ENCODE peak calls at places on chromosomes 16 and 17, in nine cellular contexts. F is heart right ventricle, P is ascending aorta, Y is endothelial cell of umbilical vein, W is uterus, C is endodermal cell, V is GM23338, D is GM23248, M is astrocyte. N is an unnamed sample.
A peak's percentile ranks its signal among the peaks of the same experiment; 100 is the strongest.

GRCh38 chr17:77882040-77882439 is 76.5 kb upstream of the TNRC6C start:
- DNase-seq in F (no peak), P (no peak), Y (no peak), W (no peak), C (no peak), V (no peak), D (no peak), M (no peak), N (no peak)

GRCh38 chr17:82283208-82283749 is 9.8 kb upstream of the CSNK1D start:
- DNase-seq in F (no peak), P (no peak), Y (no peak), W (peak; percentile 50), C (no peak), V (no peak), D (peak; percentile 84), M (peak; percentile 71), N (no peak)

GRCh38 chr17:56913000-56913866 is 616 bp downstream of the TRIM25 start:
- DNase-seq in F (no peak), P (no peak), Y (peak; percentile 21), W (no peak), C (peak; percentile 91), V (peak; percentile 76), D (peak; percentile 58), M (no peak), N (no peak)

GRCh38 chr17:80887639-80888175 is 103.9 kb upstream of the CHMP6 start:
- DNase-seq in F (no peak), P (no peak), Y (no peak), W (no peak), C (no peak), V (no peak), D (no peak), M (no peak), N (no peak)

GRCh38 chr16:81668243-81669097 is 110.6 kb upstream of the PLCG2 start:
- DNase-seq in F (no peak), P (no peak), Y (no peak), W (no peak), C (no peak), V (no peak), D (peak; percentile 9), M (no peak), N (no peak)

GRCh38 chr16:1812732-1813163 is 13.9 kb downstream of the HAGH start:
- DNase-seq in F (peak; percentile 62), P (no peak), Y (peak; percentile 39), W (no peak), C (peak; percentile 85), V (peak; percentile 78), D (peak; percentile 80), M (peak; percentile 57), N (peak; percentile 73)

GRCh38 chr17:56222255-56222654 is 69.0 kb downstream of the ANKFN1 start:
- DNase-seq in F (no peak), P (no peak), Y (no peak), W (no peak), C (no peak), V (no peak), D (peak; percentile 23), M (peak; percentile 10), N (no peak)

GRCh38 chr17:32495347-32496253 is 8.8 kb downstream of the CDK5R1 start:
- DNase-seq in F (peak; percentile 47), P (no peak), Y (peak; percentile 53), W (no peak), C (no peak), V (no peak), D (peak; percentile 64), M (peak; percentile 45), N (no peak)

GRCh38 chr16:12087901-12088364 is 111.4 kb downstream of the SNX29 start:
- DNase-seq in F (peak; percentile 29), P (peak; percentile 55), Y (no peak), W (no peak), C (no peak), V (no peak), D (no peak), M (no peak), N (no peak)

GRCh38 chr16:2810651-2811050 is 6.4 kb upstream of the PRSS21 start:
- DNase-seq in F (no peak), P (no peak), Y (no peak), W (no peak), C (no peak), V (no peak), D (no peak), M (no peak), N (no peak)

GRCh38 chr16:56983211-56983751 is 6.1 kb upstream of the NLRC5 start:
- DNase-seq in F (no peak), P (no peak), Y (no peak), W (no peak), C (peak; percentile 52), V (no peak), D (no peak), M (no peak), N (no peak)

GRCh38 chr17:75635610-75636202 is 2.5 kb downstream of the SMIM5 start:
- DNase-seq in F (peak; percentile 60), P (no peak), Y (no peak), W (no peak), C (no peak), V (no peak), D (no peak), M (no peak), N (no peak)

DNA sequence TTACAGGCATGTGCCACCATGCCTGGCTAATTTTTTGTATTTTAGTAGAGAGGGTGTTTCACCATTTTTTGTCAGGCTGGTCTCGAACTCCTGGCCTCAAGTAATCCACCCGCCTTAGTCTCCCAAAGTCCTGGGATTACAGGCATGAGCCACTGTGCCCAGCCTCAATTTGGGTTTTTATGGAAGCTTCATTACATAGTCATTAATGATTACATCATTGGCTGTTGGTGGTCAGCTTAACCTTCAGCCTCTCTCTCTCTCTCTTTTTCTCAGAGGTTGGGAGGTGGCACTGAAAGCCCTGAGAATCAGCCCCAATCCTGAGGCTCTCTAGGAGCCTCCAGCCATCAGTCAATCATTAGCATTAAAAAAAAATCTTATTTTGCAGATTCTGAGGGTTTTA is 45.3 kb downstream of the C17orf58 start:
- DNase-seq in F (no peak), P (no peak), Y (no peak), W (no peak), C (no peak), V (no peak), D (no peak), M (no peak), N (no peak)
- H3K36me3 ChIP-seq in F (peaks cover 96% of the 10 kb centered on the region), P (peaks cover 80% of the 10 kb centered on the region), Y (peaks cover 9% of the 10 kb centered on the region), W (no peaks in the 10 kb centered on the region), C (peaks cover 82% of the 10 kb centered on the region), V (peaks cover 58% of the 10 kb centered on the region), D (peaks cover 28% of the 10 kb centered on the region), M (peaks cover 35% of the 10 kb centered on the region), N (peaks cover 59% of the 10 kb centered on the region)

DNA sequence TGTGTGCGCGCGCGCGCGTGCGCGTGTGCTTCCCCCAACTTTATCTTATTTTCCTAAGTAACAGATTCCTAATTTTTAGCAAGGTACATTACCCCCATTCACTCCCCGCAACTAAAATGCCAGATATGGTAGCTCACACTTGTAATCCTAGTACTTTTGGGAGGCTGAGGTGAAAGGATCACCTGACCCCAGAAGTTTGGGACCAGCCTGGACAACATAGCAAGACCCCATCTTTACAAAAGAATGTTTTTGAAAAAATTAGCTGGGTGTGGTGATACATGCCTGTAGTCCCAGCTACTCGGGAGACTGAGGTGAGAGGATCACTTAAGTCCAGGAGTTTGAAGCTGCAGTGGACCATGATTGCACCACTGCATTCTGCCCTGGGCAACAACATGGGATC is 5.1 kb downstream of the BRD7 start:
- DNase-seq in F (no peak), P (no peak), Y (no peak), W (no peak), C (no peak), V (no peak), D (no peak), M (no peak), N (no peak)
- H3K36me3 ChIP-seq in F (peaks cover 59% of the 10 kb centered on the region), P (peaks cover 25% of the 10 kb centered on the region), Y (peaks cover 18% of the 10 kb centered on the region), W (no peaks in the 10 kb centered on the region), C (peaks cover 84% of the 10 kb centered on the region), V (peaks cover 28% of the 10 kb centered on the region), D (peaks cover 34% of the 10 kb centered on the region), M (peaks cover 31% of the 10 kb centered on the region), N (peaks cover 12% of the 10 kb centered on the region)

GRCh38 chr16:69745232-69745612 is 9.5 kb downstream of the NOB1 start:
- DNase-seq in F (no peak), P (no peak), Y (no peak), W (no peak), C (no peak), V (no peak), D (no peak), M (no peak), N (no peak)

GRCh38 chr16:69745959-69746358 is 8.8 kb downstream of the NOB1 start:
- DNase-seq in F (no peak), P (no peak), Y (no peak), W (no peak), C (no peak), V (no peak), D (no peak), M (no peak), N (no peak)

GRCh38 chr16:69747115-69747514 is 7.6 kb downstream of the NOB1 start:
- DNase-seq in F (no peak), P (no peak), Y (no peak), W (no peak), C (no peak), V (no peak), D (no peak), M (no peak), N (no peak)

GRCh38 chr16:69744363-69745231 is 10.1 kb downstream of the NOB1 start:
- DNase-seq in F (no peak), P (no peak), Y (no peak), W (no peak), C (no peak), V (no peak), D (no peak), M (no peak), N (no peak)

DNA sequence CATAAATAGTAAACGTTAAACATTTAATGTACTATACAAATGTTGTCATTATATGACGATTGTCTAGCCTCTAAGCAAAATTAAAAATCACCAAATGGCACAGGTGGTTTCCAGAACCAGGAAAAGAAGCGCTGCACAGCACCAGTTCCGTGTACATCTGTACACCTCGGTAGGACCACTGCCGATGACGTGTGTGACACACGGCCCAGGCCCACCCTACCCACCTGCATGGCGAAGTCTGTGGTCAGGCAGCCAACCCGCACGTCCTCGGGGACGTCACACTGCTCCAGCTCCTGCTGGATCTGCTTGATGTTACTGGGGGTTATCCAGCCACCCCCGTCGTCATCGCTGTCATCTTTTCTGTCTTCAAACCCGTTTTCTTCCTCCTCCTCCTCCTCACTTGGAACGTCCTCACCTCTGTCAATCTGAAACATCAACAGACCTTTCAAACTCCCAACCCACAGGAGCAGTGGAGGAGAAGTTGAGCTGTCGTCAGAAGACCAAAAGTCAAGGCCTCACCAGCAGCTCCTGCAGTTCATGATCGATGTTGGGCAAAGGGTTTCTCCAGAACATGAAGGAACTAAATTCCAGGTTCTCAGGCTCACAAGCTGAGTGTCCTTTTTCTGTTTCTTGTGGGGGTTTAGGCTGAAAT is 5.9 kb downstream of the NOB1 start:
- DNase-seq in F (no peak), P (no peak), Y (no peak), W (no peak), C (no peak), V (no peak), D (no peak), M (no peak), N (no peak)
- H3K36me3 ChIP-seq in F (peaks cover 84% of the 10 kb centered on the region), P (peaks cover 78% of the 10 kb centered on the region), Y (peaks cover 25% of the 10 kb centered on the region), W (no peaks in the 10 kb centered on the region), C (peaks cover 79% of the 10 kb centered on the region), V (peaks cover 77% of the 10 kb centered on the region), D (peaks cover 48% of the 10 kb centered on the region), M (peaks cover 63% of the 10 kb centered on the region), N (peaks cover 80% of the 10 kb centered on the region)

DNA sequence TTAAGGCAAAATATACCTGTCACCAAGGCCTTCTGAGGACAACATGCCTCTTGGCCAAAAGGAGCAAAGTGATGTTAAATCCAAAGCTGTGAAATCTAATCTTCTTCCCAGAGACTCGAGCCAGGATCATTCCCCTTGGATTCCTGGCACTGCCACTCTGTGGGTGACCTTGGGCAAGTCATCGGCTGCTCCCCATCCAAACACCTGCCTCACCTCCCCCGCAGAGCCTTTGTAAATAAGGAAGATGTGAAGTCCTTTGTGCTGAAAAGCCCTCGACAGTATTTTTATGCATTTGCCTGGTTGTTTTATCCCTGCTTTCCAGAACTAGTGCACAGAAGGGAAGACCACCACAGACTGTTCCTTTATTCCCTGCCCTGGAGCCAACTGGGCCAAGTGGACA is 5.4 kb upstream of the CEP295NL start:
- DNase-seq in F (no peak), P (no peak), Y (no peak), W (no peak), C (no peak), V (no peak), D (no peak), M (no peak), N (no peak)
- H3K36me3 ChIP-seq in F (peaks cover 8% of the 10 kb centered on the region), P (peaks cover 5% of the 10 kb centered on the region), Y (no peaks in the 10 kb centered on the region), W (no peaks in the 10 kb centered on the region), C (no peaks in the 10 kb centered on the region), V (no peaks in the 10 kb centered on the region), D (peaks cover 7% of the 10 kb centered on the region), M (peaks cover 6% of the 10 kb centered on the region), N (no peaks in the 10 kb centered on the region)